ENCODE peak calls at places on chromosomes 11 and 22, in seven cellular contexts. One of them, this sample, is unnamed.

GRCh38 chr11:47587733-47588326 is 1.4 kb downstream of the FAM180B start:
- DNase-seq in HS-27A: no peak
- DNase-seq in stimulated activated naive B cell treated with anti-CD40 and anti-IgM and Interleukin-4, amounts not matched to agents 10 μg/mL and 1 μg/mL and 100 μg/mL, for 72 hours: no peak
- DNase-seq in cardiac fibroblast: no peak
- DNase-seq in AG10803: no peak
- DNase-seq in A172: no peak
- DNase-seq in brain microvascular endothelial cell: no peak
- DNase-seq in this sample: no peak

GRCh38 chr11:61969838-61970452 is 2.5 kb upstream of the FTH1 start:
- DNase-seq in cardiac fibroblast: peak
- DNase-seq in A172: peak
- DNase-seq in HS-27A: no peak
- DNase-seq in AG10803: peak
- DNase-seq in stimulated activated naive B cell treated with anti-CD40 and anti-IgM and Interleukin-4, amounts not matched to agents 10 μg/mL and 1 μg/mL and 100 μg/mL, for 72 hours: no peak
- DNase-seq in brain microvascular endothelial cell: peak
- DNase-seq in this sample: peak

GRCh38 chr22:25159028-25159427 is 40.6 kb upstream of the CRYBB3 start:
- DNase-seq in A172: peak
- DNase-seq in stimulated activated naive B cell treated with anti-CD40 and anti-IgM and Interleukin-4, amounts not matched to agents 10 μg/mL and 1 μg/mL and 100 μg/mL, for 72 hours: no peak
- DNase-seq in AG10803: no peak
- DNase-seq in HS-27A: no peak
- DNase-seq in brain microvascular endothelial cell: peak
- DNase-seq in cardiac fibroblast: no peak
- DNase-seq in this sample: no peak

GRCh38 chr11:19919050-19919561 is 206.5 kb downstream of the NAV2 start:
- DNase-seq in A172: peak
- DNase-seq in HS-27A: peak
- DNase-seq in brain microvascular endothelial cell: peak
- DNase-seq in AG10803: peak
- DNase-seq in cardiac fibroblast: peak
- DNase-seq in stimulated activated naive B cell treated with anti-CD40 and anti-IgM and Interleukin-4, amounts not matched to agents 10 μg/mL and 1 μg/mL and 100 μg/mL, for 72 hours: no peak
- DNase-seq in this sample: peak

GRCh38 chr11:58316142-58316541 is 42.7 kb downstream of the OR5B17 start:
- DNase-seq in cardiac fibroblast: peak
- DNase-seq in A172: no peak
- DNase-seq in HS-27A: no peak
- DNase-seq in brain microvascular endothelial cell: peak
- DNase-seq in AG10803: peak
- DNase-seq in stimulated activated naive B cell treated with anti-CD40 and anti-IgM and Interleukin-4, amounts not matched to agents 10 μg/mL and 1 μg/mL and 100 μg/mL, for 72 hours: no peak
- DNase-seq in this sample: peak

GRCh38 chr22:48423481-48423901 is 1404.2 kb downstream of the BRD1 start:
- DNase-seq in cardiac fibroblast: no peak
- DNase-seq in A172: peak
- DNase-seq in HS-27A: no peak
- DNase-seq in AG10803: peak
- DNase-seq in brain microvascular endothelial cell: peak
- DNase-seq in stimulated activated naive B cell treated with anti-CD40 and anti-IgM and Interleukin-4, amounts not matched to agents 10 μg/mL and 1 μg/mL and 100 μg/mL, for 72 hours: no peak
- DNase-seq in this sample: no peak

GRCh38 chr22:39927544-39927943 is 26.7 kb downstream of the GRAP2 start:
- DNase-seq in AG10803: no peak
- DNase-seq in stimulated activated naive B cell treated with anti-CD40 and anti-IgM and Interleukin-4, amounts not matched to agents 10 μg/mL and 1 μg/mL and 100 μg/mL, for 72 hours: no peak
- DNase-seq in A172: no peak
- DNase-seq in HS-27A: no peak
- DNase-seq in cardiac fibroblast: no peak
- DNase-seq in brain microvascular endothelial cell: no peak
- DNase-seq in this sample: no peak

GRCh38 chr11:31641477-31642062 is 132.0 kb downstream of the ELP4 start:
- DNase-seq in HS-27A: no peak
- DNase-seq in A172: peak
- DNase-seq in AG10803: peak
- DNase-seq in stimulated activated naive B cell treated with anti-CD40 and anti-IgM and Interleukin-4, amounts not matched to agents 10 μg/mL and 1 μg/mL and 100 μg/mL, for 72 hours: no peak
- DNase-seq in cardiac fibroblast: peak
- DNase-seq in brain microvascular endothelial cell: no peak
- DNase-seq in this sample: no peak

GRCh38 chr22:21936151-21936778 is 16.4 kb downstream of the PPM1F start:
- DNase-seq in A172: no peak
- DNase-seq in brain microvascular endothelial cell: no peak
- DNase-seq in stimulated activated naive B cell treated with anti-CD40 and anti-IgM and Interleukin-4, amounts not matched to agents 10 μg/mL and 1 μg/mL and 100 μg/mL, for 72 hours: no peak
- DNase-seq in cardiac fibroblast: peak
- DNase-seq in AG10803: peak
- DNase-seq in HS-27A: no peak
- DNase-seq in this sample: no peak

GRCh38 chr22:26550498-26551033 is 38.3 kb upstream of the TFIP11 start:
- DNase-seq in cardiac fibroblast: peak
- DNase-seq in brain microvascular endothelial cell: peak
- DNase-seq in stimulated activated naive B cell treated with anti-CD40 and anti-IgM and Interleukin-4, amounts not matched to agents 10 μg/mL and 1 μg/mL and 100 μg/mL, for 72 hours: no peak
- DNase-seq in A172: peak
- DNase-seq in HS-27A: peak
- DNase-seq in AG10803: peak
- DNase-seq in this sample: peak

GRCh38 chr11:36352919-36353318 is 56.8 kb downstream of the PRR5L start:
- DNase-seq in cardiac fibroblast: no peak
- DNase-seq in stimulated activated naive B cell treated with anti-CD40 and anti-IgM and Interleukin-4, amounts not matched to agents 10 μg/mL and 1 μg/mL and 100 μg/mL, for 72 hours: no peak
- DNase-seq in HS-27A: no peak
- DNase-seq in AG10803: no peak
- DNase-seq in brain microvascular endothelial cell: no peak
- DNase-seq in A172: no peak
- DNase-seq in this sample: no peak

GRCh38 chr11:10114593-10115404 is 179.2 kb downstream of the SBF2 start:
- DNase-seq in HS-27A: no peak
- DNase-seq in AG10803: peak
- DNase-seq in A172: no peak
- DNase-seq in stimulated activated naive B cell treated with anti-CD40 and anti-IgM and Interleukin-4, amounts not matched to agents 10 μg/mL and 1 μg/mL and 100 μg/mL, for 72 hours: no peak
- DNase-seq in brain microvascular endothelial cell: no peak
- DNase-seq in cardiac fibroblast: peak
- DNase-seq in this sample: no peak

GRCh38 chr11:82041764-82042163 is 691.9 kb downstream of the FAM181B start:
- DNase-seq in A172: no peak
- DNase-seq in brain microvascular endothelial cell: no peak
- DNase-seq in stimulated activated naive B cell treated with anti-CD40 and anti-IgM and Interleukin-4, amounts not matched to agents 10 μg/mL and 1 μg/mL and 100 μg/mL, for 72 hours: no peak
- DNase-seq in AG10803: no peak
- DNase-seq in HS-27A: no peak
- DNase-seq in cardiac fibroblast: no peak
- DNase-seq in this sample: no peak

GRCh38 chr11:35639591-35640179 is 21.4 kb downstream of the FJX1 start:
- DNase-seq in HS-27A: no peak
- DNase-seq in cardiac fibroblast: no peak
- DNase-seq in stimulated activated naive B cell treated with anti-CD40 and anti-IgM and Interleukin-4, amounts not matched to agents 10 μg/mL and 1 μg/mL and 100 μg/mL, for 72 hours: no peak
- DNase-seq in brain microvascular endothelial cell: no peak
- DNase-seq in AG10803: no peak
- DNase-seq in A172: no peak
- DNase-seq in this sample: no peak

GRCh38 chr11:71431271-71431670 is 16.9 kb downstream of the DHCR7 start:
- DNase-seq in stimulated activated naive B cell treated with anti-CD40 and anti-IgM and Interleukin-4, amounts not matched to agents 10 μg/mL and 1 μg/mL and 100 μg/mL, for 72 hours: no peak
- DNase-seq in brain microvascular endothelial cell: no peak
- DNase-seq in cardiac fibroblast: no peak
- DNase-seq in A172: no peak
- DNase-seq in AG10803: no peak
- DNase-seq in HS-27A: no peak
- DNase-seq in this sample: no peak

GRCh38 chr11:88632163-88632562 is 294.6 kb upstream of the CTSC start:
- DNase-seq in cardiac fibroblast: no peak
- DNase-seq in HS-27A: no peak
- DNase-seq in stimulated activated naive B cell treated with anti-CD40 and anti-IgM and Interleukin-4, amounts not matched to agents 10 μg/mL and 1 μg/mL and 100 μg/mL, for 72 hours: no peak
- DNase-seq in A172: no peak
- DNase-seq in brain microvascular endothelial cell: no peak
- DNase-seq in AG10803: no peak
- DNase-seq in this sample: no peak

GRCh38 chr11:85941380-85941973 is 86.3 kb downstream of the CCDC83 start:
- DNase-seq in AG10803: peak
- DNase-seq in HS-27A: no peak
- DNase-seq in brain microvascular endothelial cell: peak
- DNase-seq in A172: peak
- DNase-seq in cardiac fibroblast: peak
- DNase-seq in stimulated activated naive B cell treated with anti-CD40 and anti-IgM and Interleukin-4, amounts not matched to agents 10 μg/mL and 1 μg/mL and 100 μg/mL, for 72 hours: no peak
- DNase-seq in this sample: no peak

GRCh38 chr11:897226-898159 is 13.1 kb downstream of the CHID1 start:
- DNase-seq in cardiac fibroblast: no peak
- DNase-seq in HS-27A: no peak
- DNase-seq in AG10803: no peak
- DNase-seq in stimulated activated naive B cell treated with anti-CD40 and anti-IgM and Interleukin-4, amounts not matched to agents 10 μg/mL and 1 μg/mL and 100 μg/mL, for 72 hours: no peak
- DNase-seq in brain microvascular endothelial cell: no peak
- DNase-seq in A172: no peak
- DNase-seq in this sample: no peak

GRCh38 chr11:71934213-71934612 is 5.4 kb downstream of the RNF121 start:
- DNase-seq in stimulated activated naive B cell treated with anti-CD40 and anti-IgM and Interleukin-4, amounts not matched to agents 10 μg/mL and 1 μg/mL and 100 μg/mL, for 72 hours: peak
- DNase-seq in HS-27A: no peak
- DNase-seq in A172: no peak
- DNase-seq in AG10803: no peak
- DNase-seq in brain microvascular endothelial cell: no peak
- DNase-seq in cardiac fibroblast: no peak
- DNase-seq in this sample: no peak

GRCh38 chr22:50319503-50319951 is 7.3 kb downstream of the DENND6B start:
- DNase-seq in HS-27A: no peak
- DNase-seq in brain microvascular endothelial cell: no peak
- DNase-seq in cardiac fibroblast: no peak
- DNase-seq in stimulated activated naive B cell treated with anti-CD40 and anti-IgM and Interleukin-4, amounts not matched to agents 10 μg/mL and 1 μg/mL and 100 μg/mL, for 72 hours: no peak
- DNase-seq in AG10803: no peak
- DNase-seq in A172: no peak
- DNase-seq in this sample: no peak

This sample was measured in HS-5.